ENCODE peak calls at places on chromosomes 2 and 18, in nine cellular contexts. One of them, this sample, is unnamed.

GRCh38 chr2:239611222-239611795 is 210.5 kb upstream of the HDAC4 start:
- DNase-seq in T-helper 1 cell: no peak
- DNase-seq in effector memory CD8-positive, alpha-beta T cell: no peak
- DNase-seq in left lobe of liver: peak; percentile 35
- DNase-seq in fibroblast of the aortic adventitia: no peak
- DNase-seq in left cardiac atrium: no peak
- DNase-seq in stimulated activated naive B cell treated with anti-CD40 and anti-IgM and Interleukin-4, amounts not matched to agents 10 μg/mL and 1 μg/mL and 100 μg/mL, for 72 hours: no peak
- DNase-seq in BJ: no peak
- DNase-seq in heart left ventricle: no peak
- DNase-seq in this sample: no peak

GRCh38 chr2:122206101-122206500 is 450.6 kb downstream of the TSN start:
- DNase-seq in effector memory CD8-positive, alpha-beta T cell: no peak
- DNase-seq in fibroblast of the aortic adventitia: no peak
- DNase-seq in left lobe of liver: no peak
- DNase-seq in T-helper 1 cell: no peak
- DNase-seq in stimulated activated naive B cell treated with anti-CD40 and anti-IgM and Interleukin-4, amounts not matched to agents 10 μg/mL and 1 μg/mL and 100 μg/mL, for 72 hours: no peak
- DNase-seq in heart left ventricle: no peak
- DNase-seq in BJ: no peak
- DNase-seq in left cardiac atrium: no peak
- DNase-seq in this sample: no peak

GRCh38 chr2:240596491-240596931 is 10.0 kb downstream of the CAPN10 start:
- DNase-seq in fibroblast of the aortic adventitia: no peak
- DNase-seq in left cardiac atrium: peak; percentile 64
- DNase-seq in left lobe of liver: peak; percentile 90
- DNase-seq in effector memory CD8-positive, alpha-beta T cell: no peak
- DNase-seq in T-helper 1 cell: no peak
- DNase-seq in heart left ventricle: peak; percentile 88
- DNase-seq in stimulated activated naive B cell treated with anti-CD40 and anti-IgM and Interleukin-4, amounts not matched to agents 10 μg/mL and 1 μg/mL and 100 μg/mL, for 72 hours: no peak
- DNase-seq in BJ: no peak
- DNase-seq in this sample: no peak

GRCh38 chr2:44456946-44457345 is 95.2 kb downstream of the CAMKMT start:
- DNase-seq in effector memory CD8-positive, alpha-beta T cell: no peak
- DNase-seq in BJ: no peak
- DNase-seq in fibroblast of the aortic adventitia: no peak
- DNase-seq in heart left ventricle: no peak
- DNase-seq in left lobe of liver: no peak
- DNase-seq in left cardiac atrium: no peak
- DNase-seq in stimulated activated naive B cell treated with anti-CD40 and anti-IgM and Interleukin-4, amounts not matched to agents 10 μg/mL and 1 μg/mL and 100 μg/mL, for 72 hours: no peak
- DNase-seq in T-helper 1 cell: no peak
- DNase-seq in this sample: no peak

GRCh38 chr2:41400057-41400665 is 647.7 kb upstream of the PKDCC start:
- DNase-seq in T-helper 1 cell: no peak
- DNase-seq in left cardiac atrium: no peak
- DNase-seq in fibroblast of the aortic adventitia: no peak
- DNase-seq in effector memory CD8-positive, alpha-beta T cell: no peak
- DNase-seq in heart left ventricle: no peak
- DNase-seq in stimulated activated naive B cell treated with anti-CD40 and anti-IgM and Interleukin-4, amounts not matched to agents 10 μg/mL and 1 μg/mL and 100 μg/mL, for 72 hours: no peak
- DNase-seq in left lobe of liver: no peak
- DNase-seq in BJ: no peak
- DNase-seq in this sample: no peak

GRCh38 chr2:160253440-160254296 is 53.6 kb upstream of the ITGB6 start:
- DNase-seq in effector memory CD8-positive, alpha-beta T cell: no peak
- DNase-seq in left lobe of liver: peak; percentile 52
- DNase-seq in left cardiac atrium: no peak
- DNase-seq in stimulated activated naive B cell treated with anti-CD40 and anti-IgM and Interleukin-4, amounts not matched to agents 10 μg/mL and 1 μg/mL and 100 μg/mL, for 72 hours: no peak
- DNase-seq in T-helper 1 cell: no peak
- DNase-seq in fibroblast of the aortic adventitia: peak; percentile 25
- DNase-seq in BJ: no peak
- DNase-seq in heart left ventricle: no peak
- DNase-seq in this sample: no peak

GRCh38 chr18:41266616-41267015 is 688.4 kb upstream of the PIK3C3 start:
- DNase-seq in BJ: no peak
- DNase-seq in fibroblast of the aortic adventitia: no peak
- DNase-seq in heart left ventricle: no peak
- DNase-seq in stimulated activated naive B cell treated with anti-CD40 and anti-IgM and Interleukin-4, amounts not matched to agents 10 μg/mL and 1 μg/mL and 100 μg/mL, for 72 hours: no peak
- DNase-seq in effector memory CD8-positive, alpha-beta T cell: no peak
- DNase-seq in left lobe of liver: no peak
- DNase-seq in left cardiac atrium: no peak
- DNase-seq in T-helper 1 cell: no peak
- DNase-seq in this sample: no peak

GRCh38 chr18:63850010-63850409 is 37.5 kb upstream of the SERPINB2 start:
- DNase-seq in BJ: no peak
- DNase-seq in fibroblast of the aortic adventitia: peak; percentile 30
- DNase-seq in stimulated activated naive B cell treated with anti-CD40 and anti-IgM and Interleukin-4, amounts not matched to agents 10 μg/mL and 1 μg/mL and 100 μg/mL, for 72 hours: no peak
- DNase-seq in T-helper 1 cell: no peak
- DNase-seq in heart left ventricle: no peak
- DNase-seq in effector memory CD8-positive, alpha-beta T cell: no peak
- DNase-seq in left cardiac atrium: no peak
- DNase-seq in left lobe of liver: no peak
- DNase-seq in this sample: no peak

GRCh38 chr2:218658671-218659257 is 659 bp downstream of the ZNF142 start:
- DNase-seq in heart left ventricle: no peak
- DNase-seq in BJ: no peak
- DNase-seq in stimulated activated naive B cell treated with anti-CD40 and anti-IgM and Interleukin-4, amounts not matched to agents 10 μg/mL and 1 μg/mL and 100 μg/mL, for 72 hours: peak; percentile 42
- DNase-seq in left cardiac atrium: no peak
- DNase-seq in fibroblast of the aortic adventitia: peak; percentile 25
- DNase-seq in effector memory CD8-positive, alpha-beta T cell: peak; percentile 34
- DNase-seq in left lobe of liver: no peak
- DNase-seq in T-helper 1 cell: peak; percentile 23
- DNase-seq in this sample: no peak

GRCh38 chr2:181193550-181193949 is 213.1 kb downstream of the UBE2E3 start:
- DNase-seq in BJ: no peak
- DNase-seq in T-helper 1 cell: no peak
- DNase-seq in effector memory CD8-positive, alpha-beta T cell: no peak
- DNase-seq in left cardiac atrium: no peak
- DNase-seq in stimulated activated naive B cell treated with anti-CD40 and anti-IgM and Interleukin-4, amounts not matched to agents 10 μg/mL and 1 μg/mL and 100 μg/mL, for 72 hours: no peak
- DNase-seq in left lobe of liver: no peak
- DNase-seq in heart left ventricle: no peak
- DNase-seq in fibroblast of the aortic adventitia: no peak
- DNase-seq in this sample: no peak

GRCh38 chr2:201674794-201675193 is 23.6 kb downstream of the MPP4 start:
- DNase-seq in stimulated activated naive B cell treated with anti-CD40 and anti-IgM and Interleukin-4, amounts not matched to agents 10 μg/mL and 1 μg/mL and 100 μg/mL, for 72 hours: no peak
- DNase-seq in left lobe of liver: no peak
- DNase-seq in effector memory CD8-positive, alpha-beta T cell: no peak
- DNase-seq in left cardiac atrium: no peak
- DNase-seq in BJ: no peak
- DNase-seq in T-helper 1 cell: no peak
- DNase-seq in heart left ventricle: no peak
- DNase-seq in fibroblast of the aortic adventitia: no peak
- DNase-seq in this sample: no peak

GRCh38 chr18:10454800-10455550 is 540 bp downstream of the APCDD1 start:
- DNase-seq in T-helper 1 cell: no peak
- DNase-seq in left cardiac atrium: no peak
- DNase-seq in left lobe of liver: no peak
- DNase-seq in BJ: no peak
- DNase-seq in fibroblast of the aortic adventitia: peak; percentile 10
- DNase-seq in effector memory CD8-positive, alpha-beta T cell: no peak
- DNase-seq in heart left ventricle: no peak
- DNase-seq in stimulated activated naive B cell treated with anti-CD40 and anti-IgM and Interleukin-4, amounts not matched to agents 10 μg/mL and 1 μg/mL and 100 μg/mL, for 72 hours: peak; percentile 11
- DNase-seq in this sample: no peak

GRCh38 chr2:158935617-158936016 is 32.8 kb upstream of the TANC1 start:
- DNase-seq in fibroblast of the aortic adventitia: no peak
- DNase-seq in left cardiac atrium: no peak
- DNase-seq in T-helper 1 cell: no peak
- DNase-seq in effector memory CD8-positive, alpha-beta T cell: no peak
- DNase-seq in stimulated activated naive B cell treated with anti-CD40 and anti-IgM and Interleukin-4, amounts not matched to agents 10 μg/mL and 1 μg/mL and 100 μg/mL, for 72 hours: no peak
- DNase-seq in heart left ventricle: no peak
- DNase-seq in left lobe of liver: no peak
- DNase-seq in BJ: no peak
- DNase-seq in this sample: no peak

GRCh38 chr2:164824865-164825264 is 16.8 kb downstream of the COBLL1 start:
- DNase-seq in left lobe of liver: no peak
- DNase-seq in fibroblast of the aortic adventitia: peak; percentile 36
- DNase-seq in left cardiac atrium: no peak
- DNase-seq in stimulated activated naive B cell treated with anti-CD40 and anti-IgM and Interleukin-4, amounts not matched to agents 10 μg/mL and 1 μg/mL and 100 μg/mL, for 72 hours: no peak
- DNase-seq in T-helper 1 cell: no peak
- DNase-seq in BJ: no peak
- DNase-seq in effector memory CD8-positive, alpha-beta T cell: no peak
- DNase-seq in heart left ventricle: no peak
- DNase-seq in this sample: no peak

GRCh38 chr2:137178955-137179377 is 413.6 kb downstream of the THSD7B start:
- DNase-seq in BJ: no peak
- DNase-seq in effector memory CD8-positive, alpha-beta T cell: no peak
- DNase-seq in fibroblast of the aortic adventitia: peak; percentile 71
- DNase-seq in left lobe of liver: no peak
- DNase-seq in stimulated activated naive B cell treated with anti-CD40 and anti-IgM and Interleukin-4, amounts not matched to agents 10 μg/mL and 1 μg/mL and 100 μg/mL, for 72 hours: no peak
- DNase-seq in left cardiac atrium: no peak
- DNase-seq in heart left ventricle: no peak
- DNase-seq in T-helper 1 cell: no peak
- DNase-seq in this sample: no peak

GRCh38 chr2:118310016-118310877 is 222.0 kb downstream of the INSIG2 start:
- DNase-seq in left lobe of liver: no peak
- DNase-seq in effector memory CD8-positive, alpha-beta T cell: peak; percentile 50
- DNase-seq in stimulated activated naive B cell treated with anti-CD40 and anti-IgM and Interleukin-4, amounts not matched to agents 10 μg/mL and 1 μg/mL and 100 μg/mL, for 72 hours: peak; percentile 26
- DNase-seq in left cardiac atrium: peak; percentile 44
- DNase-seq in fibroblast of the aortic adventitia: peak; percentile 36
- DNase-seq in heart left ventricle: no peak
- DNase-seq in BJ: no peak
- DNase-seq in T-helper 1 cell: peak; percentile 40
- DNase-seq in this sample: no peak

GRCh38 chr2:20551231-20551944 is 99.5 kb downstream of the HS1BP3 start:
- DNase-seq in T-helper 1 cell: no peak
- DNase-seq in heart left ventricle: peak; percentile 11
- DNase-seq in effector memory CD8-positive, alpha-beta T cell: no peak
- DNase-seq in BJ: no peak
- DNase-seq in left cardiac atrium: no peak
- DNase-seq in left lobe of liver: peak; percentile 78
- DNase-seq in fibroblast of the aortic adventitia: no peak
- DNase-seq in stimulated activated naive B cell treated with anti-CD40 and anti-IgM and Interleukin-4, amounts not matched to agents 10 μg/mL and 1 μg/mL and 100 μg/mL, for 72 hours: no peak
- DNase-seq in this sample: no peak

GRCh38 chr2:200405599-200406298 is 99.3 kb downstream of the SPATS2L start:
- DNase-seq in left cardiac atrium: no peak
- DNase-seq in left lobe of liver: no peak
- DNase-seq in heart left ventricle: no peak
- DNase-seq in T-helper 1 cell: no peak
- DNase-seq in stimulated activated naive B cell treated with anti-CD40 and anti-IgM and Interleukin-4, amounts not matched to agents 10 μg/mL and 1 μg/mL and 100 μg/mL, for 72 hours: no peak
- DNase-seq in BJ: peak; percentile 74
- DNase-seq in effector memory CD8-positive, alpha-beta T cell: no peak
- DNase-seq in fibroblast of the aortic adventitia: peak; percentile 88
- DNase-seq in this sample: peak; percentile 2

GRCh38 chr2:109211324-109211723 is 82.3 kb downstream of the SH3RF3 start:
- DNase-seq in BJ: no peak
- DNase-seq in fibroblast of the aortic adventitia: no peak
- DNase-seq in heart left ventricle: no peak
- DNase-seq in T-helper 1 cell: no peak
- DNase-seq in left lobe of liver: no peak
- DNase-seq in left cardiac atrium: no peak
- DNase-seq in effector memory CD8-positive, alpha-beta T cell: no peak
- DNase-seq in stimulated activated naive B cell treated with anti-CD40 and anti-IgM and Interleukin-4, amounts not matched to agents 10 μg/mL and 1 μg/mL and 100 μg/mL, for 72 hours: no peak
- DNase-seq in this sample: no peak

GRCh38 chr2:134926231-134926931 is 7.8 kb downstream of the CCNT2 start:
- DNase-seq in fibroblast of the aortic adventitia: peak; percentile 27
- DNase-seq in stimulated activated naive B cell treated with anti-CD40 and anti-IgM and Interleukin-4, amounts not matched to agents 10 μg/mL and 1 μg/mL and 100 μg/mL, for 72 hours: no peak
- DNase-seq in T-helper 1 cell: no peak
- DNase-seq in left lobe of liver: no peak
- DNase-seq in BJ: no peak
- DNase-seq in effector memory CD8-positive, alpha-beta T cell: no peak
- DNase-seq in heart left ventricle: no peak
- DNase-seq in left cardiac atrium: no peak
- DNase-seq in this sample: no peak

GRCh38 chr2:231717281-231718180 is 9.2 kb downstream of the PTMA start:
- DNase-seq in T-helper 1 cell: no peak
- DNase-seq in BJ: no peak
- DNase-seq in left cardiac atrium: no peak
- DNase-seq in stimulated activated naive B cell treated with anti-CD40 and anti-IgM and Interleukin-4, amounts not matched to agents 10 μg/mL and 1 μg/mL and 100 μg/mL, for 72 hours: peak; percentile 71
- DNase-seq in effector memory CD8-positive, alpha-beta T cell: no peak
- DNase-seq in left lobe of liver: no peak
- DNase-seq in fibroblast of the aortic adventitia: no peak
- DNase-seq in heart left ventricle: peak; percentile 62
- DNase-seq in this sample: no peak

GRCh38 chr2:230714122-230714453 is 1.4 kb downstream of the CAB39 start:
- DNase-seq in effector memory CD8-positive, alpha-beta T cell: peak; percentile 31
- DNase-seq in heart left ventricle: no peak
- DNase-seq in left lobe of liver: no peak
- DNase-seq in BJ: peak; percentile 37
- DNase-seq in stimulated activated naive B cell treated with anti-CD40 and anti-IgM and Interleukin-4, amounts not matched to agents 10 μg/mL and 1 μg/mL and 100 μg/mL, for 72 hours: no peak
- DNase-seq in fibroblast of the aortic adventitia: peak; percentile 73
- DNase-seq in left cardiac atrium: no peak
- DNase-seq in T-helper 1 cell: peak; percentile 27
- DNase-seq in this sample: peak; percentile 27

GRCh38 chr18:79876497-79876896 is 75.0 kb downstream of the SLC66A2 start:
- DNase-seq in left lobe of liver: peak; percentile 36
- DNase-seq in fibroblast of the aortic adventitia: no peak
- DNase-seq in left cardiac atrium: no peak
- DNase-seq in heart left ventricle: peak; percentile 17
- DNase-seq in effector memory CD8-positive, alpha-beta T cell: no peak
- DNase-seq in stimulated activated naive B cell treated with anti-CD40 and anti-IgM and Interleukin-4, amounts not matched to agents 10 μg/mL and 1 μg/mL and 100 μg/mL, for 72 hours: no peak
- DNase-seq in T-helper 1 cell: no peak
- DNase-seq in BJ: no peak
- DNase-seq in this sample: no peak